ENCODE peak calls at places on chromosomes 3 and 15, in ten cellular contexts. One of them, this sample, is unnamed.

GRCh38 chr3:53817809-53818208 is 28.4 kb downstream of the CHDH start:
- DNase-seq in NAMALWA: no peak
- DNase-seq in A549: no peak
- DNase-seq in HuH-7.5: no peak
- DNase-seq in HS-27A: no peak
- DNase-seq in right cardiac atrium: no peak
- DNase-seq in posterior vena cava: peak
- DNase-seq in memory B cell: no peak
- DNase-seq in NCI-H1436: no peak
- DNase-seq in CD4-positive, alpha-beta memory T cell: no peak
- DNase-seq in this sample: no peak

GRCh38 chr15:35252351-35252865 is 167.3 kb upstream of the NANOGP8 start:
- DNase-seq in NAMALWA: no peak
- DNase-seq in NCI-H1436: no peak
- DNase-seq in posterior vena cava: no peak
- DNase-seq in right cardiac atrium: no peak
- DNase-seq in HuH-7.5: peak
- DNase-seq in CD4-positive, alpha-beta memory T cell: no peak
- DNase-seq in A549: no peak
- DNase-seq in HS-27A: no peak
- DNase-seq in memory B cell: no peak
- DNase-seq in this sample: no peak

GRCh38 chr3:29583861-29584260 is 303.0 kb downstream of the RBMS3 start:
- DNase-seq in NCI-H1436: no peak
- DNase-seq in A549: no peak
- DNase-seq in NAMALWA: no peak
- DNase-seq in HS-27A: no peak
- DNase-seq in right cardiac atrium: no peak
- DNase-seq in CD4-positive, alpha-beta memory T cell: no peak
- DNase-seq in memory B cell: no peak
- DNase-seq in posterior vena cava: no peak
- DNase-seq in HuH-7.5: no peak
- DNase-seq in this sample: no peak

GRCh38 chr3:190524942-190525341 is 11.1 kb downstream of the IL1RAP start:
- DNase-seq in right cardiac atrium: no peak
- DNase-seq in posterior vena cava: no peak
- DNase-seq in HS-27A: no peak
- DNase-seq in A549: no peak
- DNase-seq in NCI-H1436: no peak
- DNase-seq in memory B cell: no peak
- DNase-seq in NAMALWA: no peak
- DNase-seq in CD4-positive, alpha-beta memory T cell: no peak
- DNase-seq in HuH-7.5: no peak
- DNase-seq in this sample: no peak

GRCh38 chr3:179260949-179261765 is 10.2 kb upstream of the KCNMB3 start:
- DNase-seq in NAMALWA: peak
- DNase-seq in right cardiac atrium: peak
- DNase-seq in posterior vena cava: peak
- DNase-seq in A549: peak
- DNase-seq in CD4-positive, alpha-beta memory T cell: peak
- DNase-seq in memory B cell: peak
- DNase-seq in HuH-7.5: peak
- DNase-seq in NCI-H1436: peak
- DNase-seq in HS-27A: no peak
- DNase-seq in this sample: peak

GRCh38 chr3:8441969-8442559 is 59.6 kb upstream of the LMCD1 start:
- DNase-seq in HuH-7.5: peak
- DNase-seq in CD4-positive, alpha-beta memory T cell: no peak
- DNase-seq in right cardiac atrium: no peak
- DNase-seq in posterior vena cava: no peak
- DNase-seq in memory B cell: no peak
- DNase-seq in A549: peak
- DNase-seq in NAMALWA: peak
- DNase-seq in HS-27A: no peak
- DNase-seq in NCI-H1436: no peak
- DNase-seq in this sample: peak

GRCh38 chr3:128846501-128846900 is 32.9 kb upstream of the ACAD9 start:
- DNase-seq in HuH-7.5: no peak
- DNase-seq in right cardiac atrium: no peak
- DNase-seq in NAMALWA: no peak
- DNase-seq in CD4-positive, alpha-beta memory T cell: no peak
- DNase-seq in NCI-H1436: no peak
- DNase-seq in A549: no peak
- DNase-seq in memory B cell: no peak
- DNase-seq in posterior vena cava: no peak
- DNase-seq in HS-27A: no peak
- DNase-seq in this sample: no peak

GRCh38 chr3:178845446-178846118 is 226.0 kb downstream of the ZMAT3 start:
- DNase-seq in posterior vena cava: no peak
- DNase-seq in NAMALWA: no peak
- DNase-seq in HS-27A: peak
- DNase-seq in HuH-7.5: no peak
- DNase-seq in CD4-positive, alpha-beta memory T cell: no peak
- DNase-seq in right cardiac atrium: no peak
- DNase-seq in memory B cell: no peak
- DNase-seq in A549: no peak
- DNase-seq in NCI-H1436: no peak
- DNase-seq in this sample: no peak

GRCh38 chr3:4824948-4825325 is 154.3 kb upstream of the BHLHE40 start:
- DNase-seq in HuH-7.5: no peak
- DNase-seq in right cardiac atrium: no peak
- DNase-seq in A549: peak
- DNase-seq in posterior vena cava: no peak
- DNase-seq in HS-27A: peak
- DNase-seq in NAMALWA: no peak
- DNase-seq in NCI-H1436: no peak
- DNase-seq in memory B cell: no peak
- DNase-seq in CD4-positive, alpha-beta memory T cell: no peak
- DNase-seq in this sample: no peak

GRCh38 chr3:66075281-66075680 is 36.6 kb upstream of the MAGI1 start:
- DNase-seq in HuH-7.5: no peak
- DNase-seq in CD4-positive, alpha-beta memory T cell: no peak
- DNase-seq in A549: no peak
- DNase-seq in posterior vena cava: no peak
- DNase-seq in NAMALWA: no peak
- DNase-seq in memory B cell: no peak
- DNase-seq in HS-27A: no peak
- DNase-seq in NCI-H1436: no peak
- DNase-seq in right cardiac atrium: no peak
- DNase-seq in this sample: no peak

GRCh38 chr15:65368300-65368617 is 9.5 kb downstream of the IGDCC3 start:
- DNase-seq in CD4-positive, alpha-beta memory T cell: no peak
- DNase-seq in HS-27A: no peak
- DNase-seq in NAMALWA: no peak
- DNase-seq in A549: no peak
- DNase-seq in posterior vena cava: peak
- DNase-seq in NCI-H1436: no peak
- DNase-seq in HuH-7.5: no peak
- DNase-seq in right cardiac atrium: peak
- DNase-seq in memory B cell: no peak
- DNase-seq in this sample: no peak

GRCh38 chr3:155202626-155203025 is 90.9 kb downstream of the STRIT1 start:
- DNase-seq in A549: no peak
- DNase-seq in NAMALWA: no peak
- DNase-seq in CD4-positive, alpha-beta memory T cell: no peak
- DNase-seq in posterior vena cava: no peak
- DNase-seq in HS-27A: no peak
- DNase-seq in NCI-H1436: no peak
- DNase-seq in HuH-7.5: no peak
- DNase-seq in memory B cell: no peak
- DNase-seq in right cardiac atrium: no peak
- DNase-seq in this sample: no peak

GRCh38 chr3:197891-198491 is 1.4 kb downstream of the CHL1 start:
- DNase-seq in right cardiac atrium: peak
- DNase-seq in NAMALWA: no peak
- DNase-seq in HuH-7.5: no peak
- DNase-seq in NCI-H1436: no peak
- DNase-seq in HS-27A: no peak
- DNase-seq in A549: no peak
- DNase-seq in memory B cell: no peak
- DNase-seq in posterior vena cava: peak
- DNase-seq in CD4-positive, alpha-beta memory T cell: no peak
- DNase-seq in this sample: peak

GRCh38 chr15:90047956-90048575 is 46.9 kb downstream of the ZNF710 start:
- DNase-seq in NAMALWA: no peak
- DNase-seq in NCI-H1436: no peak
- DNase-seq in A549: no peak
- DNase-seq in memory B cell: no peak
- DNase-seq in CD4-positive, alpha-beta memory T cell: no peak
- DNase-seq in HuH-7.5: no peak
- DNase-seq in right cardiac atrium: no peak
- DNase-seq in HS-27A: no peak
- DNase-seq in posterior vena cava: peak
- DNase-seq in this sample: no peak

GRCh38 chr3:61682671-61683408 is 121.5 kb downstream of the PTPRG start:
- DNase-seq in HS-27A: no peak
- DNase-seq in NCI-H1436: peak
- DNase-seq in CD4-positive, alpha-beta memory T cell: no peak
- DNase-seq in memory B cell: no peak
- DNase-seq in A549: no peak
- DNase-seq in right cardiac atrium: no peak
- DNase-seq in NAMALWA: no peak
- DNase-seq in HuH-7.5: no peak
- DNase-seq in posterior vena cava: no peak
- DNase-seq in this sample: peak

GRCh38 chr15:91694829-91695205 is 158.7 kb upstream of the SLCO3A1 start:
- DNase-seq in CD4-positive, alpha-beta memory T cell: no peak
- DNase-seq in posterior vena cava: no peak
- DNase-seq in NCI-H1436: no peak
- DNase-seq in HuH-7.5: peak
- DNase-seq in right cardiac atrium: peak
- DNase-seq in NAMALWA: no peak
- DNase-seq in HS-27A: no peak
- DNase-seq in memory B cell: no peak
- DNase-seq in A549: peak
- DNase-seq in this sample: no peak